ENCODE peak calls at places on chromosomes 16 and 17, in eight cellular contexts. J, K, G, A, S, P, I and Z are unnamed samples.
A peak's percentile ranks its signal among the peaks of the same experiment; 100 is the strongest.

GRCh38 chr17:8007836-8008235 is 5.4 kb downstream of the GUCY2D start:
- DNase-seq in J (no peak), K (no peak), G (no peak), A (no peak), S (no peak), P (no peak), I (no peak), Z (no peak)

GRCh38 chr17:44269795-44270320 is 1.9 kb upstream of the SLC4A1 start:
- DNase-seq in J (no peak), K (no peak), G (no peak), A (no peak), S (no peak), P (no peak), I (no peak), Z (no peak)

GRCh38 chr17:69874220-69874670 is 200.8 kb upstream of the KCNJ16 start:
- DNase-seq in J (no peak), K (no peak), G (no peak), A (no peak), S (no peak), P (peak; percentile 92), I (no peak), Z (no peak)

GRCh38 chr16:31118223-31119155 is 1.0 kb downstream of the KAT8 start:
- DNase-seq in J (no peak), K (no peak), G (no peak), A (no peak), S (no peak), P (peak; percentile 93), I (no peak), Z (no peak)

GRCh38 chr16:82240111-82240510 is 70.1 kb upstream of the MPHOSPH6 start:
- DNase-seq in J (no peak), K (no peak), G (no peak), A (no peak), S (no peak), P (no peak), I (no peak), Z (no peak)

GRCh38 chr16:48447428-48447827 is 62.2 kb upstream of the SIAH1 start:
- DNase-seq in J (no peak), K (no peak), G (no peak), A (no peak), S (no peak), P (no peak), I (no peak), Z (no peak)

GRCh38 chr17:74775409-74776043 is 619 bp downstream of the NAT9 start:
- DNase-seq in J (no peak), K (no peak), G (no peak), A (no peak), S (no peak), P (no peak), I (no peak), Z (no peak)

GRCh38 chr17:17036520-17036998 is 5.7 kb upstream of the MPRIP start:
- DNase-seq in J (no peak), K (no peak), G (no peak), A (no peak), S (no peak), P (no peak), I (peak; percentile 94), Z (no peak)

GRCh38 chr16:85162478-85163277 is 50.4 kb upstream of the CIBAR2 start:
- DNase-seq in J (no peak), K (no peak), G (no peak), A (no peak), S (no peak), P (peak; percentile 77), I (peak; percentile 89), Z (no peak)

GRCh38 chr16:732936-733335 is 6.0 kb downstream of the HAGHL start:
- DNase-seq in J (no peak), K (no peak), G (no peak), A (no peak), S (no peak), P (no peak), I (no peak), Z (no peak)

GRCh38 chr16:26240807-26241206 is 549.0 kb downstream of the HS3ST4 start:
- DNase-seq in J (no peak), K (no peak), G (no peak), A (no peak), S (no peak), P (no peak), I (no peak), Z (no peak)

GRCh38 chr17:40949406-40949805 is 12.0 kb upstream of the KRT23 start:
- DNase-seq in J (no peak), K (peak; percentile 22), G (no peak), A (no peak), S (no peak), P (no peak), I (no peak), Z (no peak)

GRCh38 chr17:79388556-79389295 is 222.1 kb downstream of the RBFOX3 start:
- DNase-seq in J (no peak), K (peak; percentile 74), G (no peak), A (no peak), S (peak; percentile 35), P (peak; percentile 39), I (peak; percentile 76), Z (peak; percentile 14)

GRCh38 chr16:88560722-88561484 is 9.3 kb upstream of the ZC3H18 start:
- DNase-seq in J (no peak), K (peak; percentile 39), G (no peak), A (no peak), S (peak; percentile 48), P (no peak), I (no peak), Z (no peak)

GRCh38 chr16:2468725-2469398 is 2.2 kb upstream of the NTN3 start:
- DNase-seq in J (no peak), K (no peak), G (no peak), A (no peak), S (no peak), P (no peak), I (no peak), Z (peak; percentile 38)

GRCh38 chr17:67637901-67638641 is 79.7 kb upstream of the NOL11 start:
- DNase-seq in J (no peak), K (peak; percentile 81), G (no peak), A (no peak), S (no peak), P (no peak), I (no peak), Z (no peak)

GRCh38 chr17:83084214-83084613 is 4.8 kb downstream of the METRNL start:
- DNase-seq in J (no peak), K (no peak), G (no peak), A (no peak), S (no peak), P (no peak), I (no peak), Z (no peak)

GRCh38 chr17:28334666-28335200 is 539 bp downstream of the IFT20 start:
- DNase-seq in J (no peak), K (peak; percentile 14), G (no peak), A (no peak), S (no peak), P (peak; percentile 42), I (no peak), Z (no peak)

GRCh38 chr17:8438441-8438840 is 2.8 kb downstream of the NDEL1 start:
- DNase-seq in J (no peak), K (no peak), G (no peak), A (no peak), S (peak; percentile 35), P (no peak), I (no peak), Z (no peak)

GRCh38 chr17:43584666-43585102 is 38.5 kb upstream of the ETV4 start:
- DNase-seq in J (no peak), K (no peak), G (no peak), A (no peak), S (no peak), P (peak; percentile 44), I (no peak), Z (no peak)